ENCODE peak calls at places on chromosomes 7 and 10, in four cellular contexts. K, B, A and Q are unnamed samples.

GRCh38 chr7:39413866-39414668 is 152.1 kb upstream of the YAE1 start:
- DNase-seq in K (no peak), B (peak), A (peak), Q (no peak)

GRCh38 chr10:63515002-63515763 is 6.0 kb upstream of the REEP3 start:
- DNase-seq in K (no peak), B (no peak), A (no peak), Q (no peak)

GRCh38 chr10:30022590-30022989 is 36.8 kb downstream of the JCAD start:
- DNase-seq in K (no peak), B (no peak), A (no peak), Q (no peak)

GRCh38 chr10:98224509-98224908 is 43.5 kb downstream of the LOXL4 start:
- DNase-seq in K (no peak), B (no peak), A (no peak), Q (no peak)

GRCh38 chr10:70130878-70131559 is 1.6 kb downstream of the AIFM2 start:
- DNase-seq in K (no peak), B (no peak), A (no peak), Q (no peak)

GRCh38 chr7:2701832-2702593 is 14.0 kb downstream of the AMZ1 start:
- DNase-seq in K (no peak), B (no peak), A (no peak), Q (no peak)

GRCh38 chr7:31549621-31550020 is 35.7 kb downstream of the ITPRID1 start:
- DNase-seq in K (no peak), B (no peak), A (no peak), Q (no peak)

GRCh38 chr7:30841801-30842541 is 69.7 kb upstream of the AQP1 start:
- DNase-seq in K (no peak), B (no peak), A (no peak), Q (no peak)

GRCh38 chr7:152683297-152683696 is 7.4 kb upstream of the XRCC2 start:
- DNase-seq in K (no peak), B (no peak), A (no peak), Q (no peak)

GRCh38 chr10:100182908-100183307 is 2.9 kb downstream of the ERLIN1 start:
- DNase-seq in K (no peak), B (no peak), A (no peak), Q (no peak)

GRCh38 chr7:20083781-20084180 is 133.4 kb downstream of the MACC1 start:
- DNase-seq in K (no peak), B (no peak), A (no peak), Q (no peak)

GRCh38 chr10:47349516-47349915 is 1.4 kb downstream of the RBP3 start:
- DNase-seq in K (no peak), B (no peak), A (peak), Q (no peak)

GRCh38 chr7:156219307-156220077 is 407.2 kb upstream of the SHH start:
- DNase-seq in K (no peak), B (no peak), A (no peak), Q (no peak)

GRCh38 chr10:35339946-35340345 is 3.6 kb downstream of the CCNY start:
- DNase-seq in K (no peak), B (no peak), A (no peak), Q (no peak)

GRCh38 chr10:86671985-86672710 is 3.8 kb downstream of the LDB3 start:
- DNase-seq in K (no peak), B (peak), A (no peak), Q (no peak)

GRCh38 chr7:135678612-135679575 is 16.6 kb downstream of the STMP1 start:
- DNase-seq in K (no peak), B (no peak), A (no peak), Q (peak)

GRCh38 chr7:92830047-92830446 is 6.3 kb downstream of the CDK6 start:
- DNase-seq in K (no peak), B (no peak), A (no peak), Q (no peak)

GRCh38 chr10:80077869-80078447 is 507 bp upstream of the TMEM254 start:
- DNase-seq in K (no peak), B (no peak), A (no peak), Q (no peak)

GRCh38 chr7:129376778-129377700 is 57.2 kb upstream of the STRIP2 start:
- DNase-seq in K (no peak), B (no peak), A (no peak), Q (no peak)

GRCh38 chr10:97869091-97870042 is 19.7 kb downstream of the GOLGA7B start:
- DNase-seq in K (peak), B (peak), A (peak), Q (peak)

GRCh38 chr7:114953724-114954123 is 31.8 kb downstream of the MDFIC start:
- DNase-seq in K (no peak), B (no peak), A (no peak), Q (no peak)

GRCh38 chr7:33928986-33929385 is 23.6 kb downstream of the BMPER start:
- DNase-seq in K (no peak), B (no peak), A (no peak), Q (no peak)

GRCh38 chr7:1523838-1524237 is 6.7 kb upstream of the MAFK start:
- DNase-seq in K (no peak), B (no peak), A (no peak), Q (no peak)

GRCh38 chr7:46637793-46638735 is 717.0 kb upstream of the IGFBP3 start:
- DNase-seq in K (no peak), B (no peak), A (no peak), Q (no peak)

GRCh38 chr7:100396421-100396982 is 23.2 kb downstream of the PILRA start:
- DNase-seq in K (no peak), B (no peak), A (no peak), Q (no peak)

GRCh38 chr7:155352076-155352752 is 54.5 kb downstream of the INSIG1 start:
- DNase-seq in K (no peak), B (no peak), A (no peak), Q (no peak)

GRCh38 chr7:16062269-16062668 is 359.1 kb downstream of the CRPPA start:
- DNase-seq in K (no peak), B (no peak), A (no peak), Q (no peak)

GRCh38 chr10:75770634-75771081 is 339.2 kb downstream of the LRMDA start:
- DNase-seq in K (no peak), B (no peak), A (no peak), Q (no peak)

GRCh38 chr10:131930150-131930549 is 29.3 kb downstream of the PPP2R2D start:
- DNase-seq in K (no peak), B (no peak), A (no peak), Q (no peak)

GRCh38 chr7:2717293-2717904 is 29.4 kb downstream of the AMZ1 start:
- DNase-seq in K (no peak), B (peak), A (no peak), Q (no peak)

GRCh38 chr7:54960517-54960916 is 58.3 kb upstream of the EGFR start:
- DNase-seq in K (no peak), B (no peak), A (no peak), Q (no peak)

GRCh38 chr10:47402681-47403301 is 18.7 kb upstream of the ZNF488 start:
- DNase-seq in K (no peak), B (peak), A (no peak), Q (peak)

GRCh38 chr10:124544711-124545110 is 83.1 kb downstream of the LHPP start:
- DNase-seq in K (no peak), B (no peak), A (no peak), Q (no peak)

GRCh38 chr10:90964781-90965462 is 44.0 kb upstream of the ANKRD1 start:
- DNase-seq in K (no peak), B (no peak), A (no peak), Q (no peak)

GRCh38 chr7:28706607-28707006 is 251.5 kb downstream of the TRIL start:
- DNase-seq in K (no peak), B (no peak), A (no peak), Q (no peak)

GRCh38 chr7:140638311-140638791 is 2.3 kb downstream of the DENND2A start:
- DNase-seq in K (no peak), B (no peak), A (no peak), Q (no peak)

GRCh38 chr10:3625959-3626751 is 158.9 kb downstream of the KLF6 start:
- DNase-seq in K (no peak), B (no peak), A (no peak), Q (no peak)